ENCODE peak calls at places on chromosomes 2 and 18, in ten cellular contexts. One of them, this sample, is unnamed.

GRCh38 chr2:149819356-149819957 is 231.9 kb upstream of the MMADHC start:
- DNase-seq in CD8-positive, alpha-beta T cell: no peak
- DNase-seq in astrocyte of the hippocampus: no peak
- DNase-seq in omental fat pad: no peak
- DNase-seq in dorsolateral prefrontal cortex: no peak
- DNase-seq in GOT3: no peak
- DNase-seq in HCEC 1CT: no peak
- DNase-seq in AG20443: no peak
- DNase-seq in nephron progenitor cell: no peak
- DNase-seq in RWPE1: no peak
- DNase-seq in this sample: no peak

GRCh38 chr2:6423944-6424343 is 441.8 kb downstream of the CMPK2 start:
- DNase-seq in RWPE1: no peak
- DNase-seq in astrocyte of the hippocampus: no peak
- DNase-seq in AG20443: no peak
- DNase-seq in nephron progenitor cell: no peak
- DNase-seq in HCEC 1CT: no peak
- DNase-seq in omental fat pad: no peak
- DNase-seq in dorsolateral prefrontal cortex: no peak
- DNase-seq in CD8-positive, alpha-beta T cell: no peak
- DNase-seq in GOT3: no peak
- DNase-seq in this sample: no peak

GRCh38 chr2:233480490-233481202 is 85.9 kb downstream of the USP40 start:
- DNase-seq in CD8-positive, alpha-beta T cell: no peak
- DNase-seq in nephron progenitor cell: no peak
- DNase-seq in astrocyte of the hippocampus: peak; percentile 68
- DNase-seq in omental fat pad: peak; percentile 17
- DNase-seq in HCEC 1CT: no peak
- DNase-seq in GOT3: no peak
- DNase-seq in dorsolateral prefrontal cortex: no peak
- DNase-seq in AG20443: no peak
- DNase-seq in RWPE1: no peak
- DNase-seq in this sample: peak; percentile 60

GRCh38 chr2:43169987-43170732 is 56.2 kb downstream of the ZFP36L2 start:
- DNase-seq in GOT3: no peak
- DNase-seq in HCEC 1CT: no peak
- DNase-seq in astrocyte of the hippocampus: no peak
- DNase-seq in nephron progenitor cell: peak; percentile 46
- DNase-seq in dorsolateral prefrontal cortex: no peak
- DNase-seq in omental fat pad: no peak
- DNase-seq in CD8-positive, alpha-beta T cell: peak; percentile 66
- DNase-seq in RWPE1: no peak
- DNase-seq in AG20443: no peak
- DNase-seq in this sample: peak; percentile 59

GRCh38 chr18:50716902-50717301 is 102.9 kb downstream of the MRO start:
- DNase-seq in RWPE1: no peak
- DNase-seq in dorsolateral prefrontal cortex: no peak
- DNase-seq in omental fat pad: no peak
- DNase-seq in nephron progenitor cell: no peak
- DNase-seq in astrocyte of the hippocampus: no peak
- DNase-seq in HCEC 1CT: peak; percentile 4
- DNase-seq in AG20443: no peak
- DNase-seq in GOT3: no peak
- DNase-seq in CD8-positive, alpha-beta T cell: no peak
- DNase-seq in this sample: peak; percentile 49

GRCh38 chr2:202015471-202015870 is 18.2 kb upstream of the FZD7 start:
- DNase-seq in omental fat pad: no peak
- DNase-seq in AG20443: no peak
- DNase-seq in GOT3: no peak
- DNase-seq in RWPE1: no peak
- DNase-seq in nephron progenitor cell: no peak
- DNase-seq in astrocyte of the hippocampus: no peak
- DNase-seq in HCEC 1CT: no peak
- DNase-seq in dorsolateral prefrontal cortex: no peak
- DNase-seq in CD8-positive, alpha-beta T cell: no peak
- DNase-seq in this sample: no peak

GRCh38 chr2:238469155-238469554 is 42.4 kb downstream of the ASB1 start:
- DNase-seq in AG20443: no peak
- DNase-seq in CD8-positive, alpha-beta T cell: no peak
- DNase-seq in HCEC 1CT: no peak
- DNase-seq in astrocyte of the hippocampus: no peak
- DNase-seq in RWPE1: no peak
- DNase-seq in omental fat pad: no peak
- DNase-seq in dorsolateral prefrontal cortex: no peak
- DNase-seq in GOT3: no peak
- DNase-seq in nephron progenitor cell: no peak
- DNase-seq in this sample: no peak

GRCh38 chr2:126864861-126865260 is 33.8 kb upstream of the TEX51 start:
- DNase-seq in omental fat pad: no peak
- DNase-seq in nephron progenitor cell: no peak
- DNase-seq in astrocyte of the hippocampus: no peak
- DNase-seq in HCEC 1CT: no peak
- DNase-seq in dorsolateral prefrontal cortex: no peak
- DNase-seq in GOT3: no peak
- DNase-seq in CD8-positive, alpha-beta T cell: no peak
- DNase-seq in RWPE1: no peak
- DNase-seq in AG20443: peak; percentile 17
- DNase-seq in this sample: no peak

GRCh38 chr2:217653240-217653639 is 349.6 kb downstream of the TNS1 start:
- DNase-seq in dorsolateral prefrontal cortex: peak; percentile 42
- DNase-seq in omental fat pad: peak; percentile 38
- DNase-seq in astrocyte of the hippocampus: peak; percentile 86
- DNase-seq in GOT3: peak; percentile 71
- DNase-seq in HCEC 1CT: peak; percentile 62
- DNase-seq in nephron progenitor cell: no peak
- DNase-seq in RWPE1: peak; percentile 80
- DNase-seq in CD8-positive, alpha-beta T cell: no peak
- DNase-seq in AG20443: peak; percentile 91
- DNase-seq in this sample: peak; percentile 83

GRCh38 chr18:8507361-8507760 is 101.9 kb upstream of the RAB12 start:
- DNase-seq in nephron progenitor cell: peak; percentile 16
- DNase-seq in HCEC 1CT: peak; percentile 4
- DNase-seq in omental fat pad: no peak
- DNase-seq in AG20443: no peak
- DNase-seq in CD8-positive, alpha-beta T cell: no peak
- DNase-seq in dorsolateral prefrontal cortex: no peak
- DNase-seq in astrocyte of the hippocampus: peak; percentile 16
- DNase-seq in RWPE1: no peak
- DNase-seq in GOT3: no peak
- DNase-seq in this sample: peak; percentile 54

This sample was measured in osteoblast.